ENCODE peak calls at places on chromosomes 5 and 9, in six cellular contexts. Q, Z, V, A, B and K are unnamed samples.
A peak's percentile ranks its signal among the peaks of the same experiment; 100 is the strongest.

GRCh38 chr5:111829701-111830100 is 72.7 kb upstream of the NREP start:
- DNase-seq in Q (no peak), Z (no peak), V (no peak), A (no peak), B (no peak), K (no peak)

GRCh38 chr9:137278061-137278912 is 761 bp downstream of the TOR4A start:
- DNase-seq in Q (no peak), Z (peak; percentile 56), V (no peak), A (no peak), B (no peak), K (no peak)

GRCh38 chr5:141326088-141326854 is 4.0 kb upstream of the PCDHGA1 start:
- DNase-seq in Q (no peak), Z (peak; percentile 81), V (peak; percentile 41), A (peak; percentile 50), B (no peak), K (peak; percentile 78)

GRCh38 chr9:75200892-75201470 is 112.7 kb downstream of the OSTF1 start:
- DNase-seq in Q (no peak), Z (no peak), V (no peak), A (no peak), B (peak; percentile 11), K (peak; percentile 54)

GRCh38 chr5:127696688-127697087 is 6.5 kb upstream of the CCDC192 start:
- DNase-seq in Q (no peak), Z (no peak), V (no peak), A (no peak), B (no peak), K (no peak)

GRCh38 chr9:24118170-24118569 is 292.1 kb upstream of the ELAVL2 start:
- DNase-seq in Q (no peak), Z (no peak), V (no peak), A (no peak), B (no peak), K (no peak)

GRCh38 chr5:163624466-163624865 is 119.0 kb downstream of the MAT2B start:
- DNase-seq in Q (no peak), Z (no peak), V (no peak), A (no peak), B (no peak), K (no peak)

GRCh38 chr5:34598177-34598794 is 57.8 kb upstream of the RAI14 start:
- DNase-seq in Q (no peak), Z (no peak), V (no peak), A (no peak), B (no peak), K (no peak)

GRCh38 chr9:83472221-83472665 is 66.0 kb downstream of the FRMD3 start:
- DNase-seq in Q (no peak), Z (no peak), V (no peak), A (no peak), B (no peak), K (peak; percentile 61)

GRCh38 chr9:124659099-124659659 is 111.9 kb downstream of the NR6A1 start:
- DNase-seq in Q (peak; percentile 68), Z (peak; percentile 86), V (peak; percentile 20), A (peak; percentile 13), B (peak; percentile 82), K (peak; percentile 4)